ENCODE peak calls at places on chromosomes 12 and 14, in ten cellular contexts. X is neural progenitor cell; B is epithelial cell of prostate; P is SW480; M is mucosa of descending colon; K is stimulated activated CD8-positive, alpha-beta memory T cell treated with anti-CD3 and anti-CD28 coated beads, Interleukin-2, amount 100 ng/mL, for 1 hour; R is SW 1271; S is NCI-H2081; V is stimulated activated effector memory CD8-positive, alpha-beta T cell treated with anti-CD3 and anti-CD28 coated beads, Interleukin-12 subunit alpha, Interleukin-12 subunit beta, amount 100 ng/mL, for 72 hours; J is HS-27A. I is an unnamed sample.
A peak's percentile ranks its signal among the peaks of the same experiment; 100 is the strongest.

GRCh38 chr12:75208851-75209781 is 523 bp downstream of the KCNC2 start:
- DNase-seq in X (peak; percentile 85), B (no peak), P (no peak), M (no peak), K (no peak), R (no peak), S (peak; percentile 40), V (peak; percentile 52), J (no peak), I (no peak)

GRCh38 chr14:80202888-80203562 is 8.3 kb downstream of the DIO2 start:
- DNase-seq in X (peak; percentile 40), B (no peak), P (no peak), M (peak; percentile 35), K (no peak), R (no peak), S (no peak), V (peak; percentile 50), J (no peak), I (no peak)

GRCh38 chr12:88638956-88639355 is 58.7 kb upstream of the KITLG start:
- DNase-seq in X (no peak), B (no peak), P (no peak), M (no peak), K (no peak), R (no peak), S (no peak), V (no peak), J (no peak), I (no peak)

GRCh38 chr14:85532981-85533820 is 3.3 kb downstream of the FLRT2 start:
- DNase-seq in X (peak; percentile 88), B (no peak), P (no peak), M (no peak), K (no peak), R (peak; percentile 66), S (peak; percentile 51), V (no peak), J (peak; percentile 74), I (peak; percentile 91)

GRCh38 chr12:96045566-96045965 is 10.2 kb upstream of the LTA4H start:
- DNase-seq in X (no peak), B (no peak), P (no peak), M (no peak), K (peak; percentile 26), R (no peak), S (no peak), V (no peak), J (no peak), I (no peak)

GRCh38 chr14:35712466-35712865 is 96.6 kb downstream of the RALGAPA1 start:
- DNase-seq in X (no peak), B (no peak), P (no peak), M (no peak), K (no peak), R (no peak), S (no peak), V (no peak), J (no peak), I (no peak)

GRCh38 chr14:69535230-69535848 is 39.3 kb downstream of the CCDC177 start:
- DNase-seq in X (peak; percentile 87), B (no peak), P (peak; percentile 69), M (peak; percentile 51), K (no peak), R (peak; percentile 14), S (peak; percentile 73), V (no peak), J (no peak), I (peak; percentile 54)

GRCh38 chr12:11812558-11813421 is 163.3 kb downstream of the ETV6 start:
- DNase-seq in X (peak; percentile 89), B (no peak), P (peak; percentile 73), M (peak; percentile 69), K (no peak), R (no peak), S (peak; percentile 78), V (no peak), J (no peak), I (no peak)